ENCODE peak calls at places on chromosomes 16 and 17, in nine cellular contexts. B, K, J, P, H, I, M, O and W are unnamed samples.

GRCh38 chr16:11012841-11013240 is 68.5 kb downstream of the CLEC16A start:
- DNase-seq in B (no peak), K (no peak), J (no peak), P (no peak), H (no peak), I (no peak), M (no peak), O (no peak), W (no peak)

GRCh38 chr16:51298800-51299199 is 147.7 kb upstream of the SALL1 start:
- DNase-seq in B (no peak), K (no peak), J (no peak), P (no peak), H (no peak), I (no peak), M (no peak), O (no peak), W (no peak)

GRCh38 chr16:48897698-48898205 is 287.8 kb upstream of the N4BP1 start:
- DNase-seq in B (no peak), K (no peak), J (no peak), P (no peak), H (no peak), I (no peak), M (no peak), O (no peak), W (no peak)

GRCh38 chr17:72349011-72349410 is 228.2 kb downstream of the SOX9 start:
- DNase-seq in B (no peak), K (no peak), J (no peak), P (no peak), H (no peak), I (no peak), M (no peak), O (no peak), W (no peak)

GRCh38 chr17:58387834-58388233 is 29.5 kb downstream of the RNF43 start:
- DNase-seq in B (no peak), K (no peak), J (no peak), P (no peak), H (no peak), I (no peak), M (no peak), O (no peak), W (no peak)

GRCh38 chr17:927611-928461 is 51.7 kb downstream of the NXN start:
- DNase-seq in B (peak), K (peak), J (peak), P (peak), H (no peak), I (no peak), M (no peak), O (no peak), W (no peak)

GRCh38 chr17:73156887-73157870 is 7.6 kb upstream of the SSTR2 start:
- DNase-seq in B (no peak), K (no peak), J (no peak), P (no peak), H (no peak), I (no peak), M (no peak), O (no peak), W (no peak)

GRCh38 chr17:59842901-59843652 is 49.7 kb downstream of the TUBD1 start:
- DNase-seq in B (peak), K (peak), J (peak), P (peak), H (no peak), I (peak), M (no peak), O (no peak), W (no peak)

GRCh38 chr17:75588546-75589016 is 981 bp downstream of the MYO15B start:
- DNase-seq in B (peak), K (no peak), J (no peak), P (peak), H (no peak), I (peak), M (no peak), O (no peak), W (no peak)

GRCh38 chr17:64357191-64357981 is 33.3 kb downstream of the PECAM1 start:
- DNase-seq in B (peak), K (peak), J (peak), P (no peak), H (no peak), I (peak), M (no peak), O (peak), W (no peak)

DNA sequence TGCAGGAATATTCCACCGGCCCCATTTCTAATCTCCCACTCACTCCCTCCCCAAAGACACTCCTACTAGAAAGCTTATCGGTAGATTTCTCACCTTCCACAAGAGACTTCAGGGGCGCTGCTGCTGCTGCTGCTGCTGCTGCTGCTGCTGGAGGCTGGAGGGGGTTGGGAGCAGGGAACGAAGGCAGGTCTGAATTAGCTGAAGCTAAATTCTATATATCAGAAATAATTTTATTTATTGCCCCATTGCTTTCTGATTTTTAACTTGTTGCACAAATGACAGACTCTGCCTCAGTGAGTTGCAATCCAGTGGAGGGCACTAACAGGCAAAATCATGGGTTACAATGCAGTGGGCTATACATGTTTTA is 25.8 kb upstream of the HLF start:
- DNase-seq in B (no peak), K (no peak), J (no peak), P (no peak), H (no peak), I (peak), M (no peak), O (no peak), W (no peak)
- TF ChIP-seq CTCF in B (no peak), K (no peak), J (no peak), P (no peak), H (no peak), I (no peak), M (no peak), O (no peak), W (no peak)

GRCh38 chr16:72278301-72278700 is 106.3 kb upstream of the PMFBP1 start:
- DNase-seq in B (no peak), K (no peak), J (no peak), P (no peak), H (no peak), I (no peak), M (no peak), O (no peak), W (no peak)

GRCh38 chr16:72285324-72285723 is 113.4 kb upstream of the PMFBP1 start:
- DNase-seq in B (no peak), K (no peak), J (no peak), P (no peak), H (no peak), I (no peak), M (no peak), O (no peak), W (no peak)

GRCh38 chr16:72285728-72286127 is 113.8 kb upstream of the PMFBP1 start:
- DNase-seq in B (no peak), K (peak), J (no peak), P (no peak), H (no peak), I (no peak), M (no peak), O (no peak), W (no peak)

GRCh38 chr16:72284042-72284789 is 112.3 kb upstream of the PMFBP1 start:
- DNase-seq in B (peak), K (no peak), J (no peak), P (no peak), H (no peak), I (no peak), M (no peak), O (no peak), W (no peak)

DNA sequence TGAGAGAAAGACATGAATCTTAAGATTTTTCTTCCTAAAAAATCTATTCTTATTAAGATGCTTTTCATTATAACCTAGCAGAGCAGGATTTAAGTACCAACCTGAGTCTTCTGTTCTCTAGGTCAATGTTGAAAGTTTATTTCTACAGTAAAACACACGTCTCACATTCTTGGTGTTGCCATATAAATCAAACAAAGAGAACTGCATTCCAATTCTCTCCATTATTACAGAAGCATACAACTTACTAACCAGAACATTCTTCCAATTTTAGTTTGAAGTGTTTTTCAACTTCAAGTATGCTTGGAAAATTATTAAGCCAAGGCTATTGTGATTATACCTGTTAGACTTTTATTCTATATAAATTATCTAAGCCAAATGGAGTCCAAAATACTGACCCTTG is 110.4 kb upstream of the PMFBP1 start:
- DNase-seq in B (no peak), K (peak), J (no peak), P (no peak), H (no peak), I (no peak), M (no peak), O (no peak), W (no peak)
- TF ChIP-seq CTCF in B (no peak), K (no peak), J (no peak), P (no peak), H (no peak), I (no peak), M (no peak), O (no peak), W (no peak)

GRCh38 chr17:81338301-81339179 is 43.4 kb upstream of the SLC38A10 start:
- DNase-seq in B (no peak), K (peak), J (no peak), P (no peak), H (no peak), I (peak), M (no peak), O (no peak), W (no peak)

GRCh38 chr17:81339180-81339501 is 44.0 kb upstream of the SLC38A10 start:
- DNase-seq in B (no peak), K (no peak), J (no peak), P (no peak), H (no peak), I (no peak), M (no peak), O (no peak), W (no peak)

GRCh38 chr17:81336930-81337325 is 41.8 kb upstream of the SLC38A10 start:
- DNase-seq in B (no peak), K (no peak), J (no peak), P (no peak), H (no peak), I (no peak), M (no peak), O (no peak), W (no peak)

GRCh38 chr17:81336296-81336929 is 41.3 kb upstream of the SLC38A10 start:
- DNase-seq in B (no peak), K (no peak), J (no peak), P (no peak), H (no peak), I (no peak), M (no peak), O (no peak), W (no peak)

GRCh38 chr17:81337449-81337848 is 42.3 kb upstream of the SLC38A10 start:
- DNase-seq in B (peak), K (no peak), J (no peak), P (no peak), H (no peak), I (peak), M (no peak), O (no peak), W (no peak)
- TF ChIP-seq CTCF in B (no peak), K (no peak), J (no peak), P (no peak), H (no peak), I (no peak), M (no peak), O (no peak), W (no peak)

GRCh38 chr16:16805809-16806208 is 426.9 kb downstream of the NPIPA7 start:
- DNase-seq in B (no peak), K (no peak), J (no peak), P (no peak), H (no peak), I (no peak), M (no peak), O (no peak), W (no peak)
- TF ChIP-seq CTCF in B (no peak), K (no peak), J (no peak), P (no peak), H (no peak), I (no peak), M (no peak), O (no peak), W (no peak)

DNA sequence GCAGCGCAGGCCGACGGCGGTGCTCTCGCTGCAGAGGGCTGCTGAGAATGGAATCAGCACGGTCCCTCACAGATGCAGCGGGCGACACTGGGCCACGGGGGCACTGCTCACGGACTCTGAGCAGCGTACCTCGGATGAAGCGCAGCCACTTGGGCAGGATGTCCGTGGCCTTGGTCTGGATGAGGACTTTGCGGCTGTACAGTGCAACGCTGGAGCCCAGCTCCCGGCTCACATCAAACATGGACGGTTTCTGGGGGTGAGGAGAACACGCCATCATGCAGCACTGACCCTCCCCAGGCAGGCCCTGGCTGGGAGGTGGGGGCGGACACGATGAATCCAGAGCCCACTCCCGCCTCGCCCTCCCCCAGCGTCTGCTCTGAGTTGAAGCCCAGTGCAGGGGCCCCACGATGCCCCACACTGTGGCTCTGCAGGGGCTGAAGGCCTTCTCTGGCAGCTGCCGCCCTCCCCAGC is 18.1 kb downstream of the DNASE1 start:
- DNase-seq in B (no peak), K (no peak), J (no peak), P (no peak), H (no peak), I (no peak), M (no peak), O (no peak), W (no peak)
- TF ChIP-seq CTCF in B (no peak), K (no peak), J (no peak), P (no peak), H (no peak), I (no peak), M (no peak), O (no peak), W (no peak)